ENCODE peak calls at places on chromosomes 13 and 19, in ten cellular contexts. G is fibroblast of lung; D is ovary; U is stomach; T is prostate gland; Z is GM23248; P is CD8-positive, alpha-beta T cell; I is MM.1S; V is Caco-2; F is tibial nerve. C is an unnamed sample. For H3K4me1, the result is how much of the 10 kb centered on the place peaks cover.

GRCh38 chr19:44808463-44809371 is at the start of gene BCAM:
- DNase-seq in Z (peak), V (peak), P (no peak), F (peak), T (peak), U (peak), G (peak), I (no peak), D (peak), C (no peak)

GRCh38 chr13:31395090-31395489 is 195.3 kb downstream of the B3GLCT start:
- DNase-seq in Z (no peak), V (no peak), I (no peak), F (no peak), D (no peak), T (no peak), U (no peak), P (no peak), G (no peak), C (no peak)

GRCh38 chr13:84032116-84032515 is 149.8 kb upstream of the SLITRK1 start:
- DNase-seq in G (no peak), V (no peak), P (no peak), I (no peak), Z (no peak), F (no peak), T (no peak), D (no peak), U (no peak), C (no peak)

GRCh38 chr19:35641515-35642151 is at the start of gene ETV2:
- DNase-seq in Z (peak), F (no peak), D (peak), U (peak), T (no peak), P (peak), I (no peak), G (peak), V (no peak), C (no peak)

GRCh38 chr13:99063952-99064351 is 86.1 kb upstream of the DOCK9 start:
- DNase-seq in G (peak), F (no peak), Z (peak), T (no peak), U (no peak), V (no peak), D (no peak), P (no peak), I (peak), C (no peak)

GRCh38 chr19:29724102-29724641 is 9.1 kb upstream of the C19orf12 start:
- DNase-seq in Z (peak), T (no peak), V (no peak), D (no peak), P (peak), U (no peak), F (no peak), G (peak), I (no peak), C (no peak)

GRCh38 chr19:51139299-51140018 is 2.6 kb upstream of the SIGLEC7 start:
- DNase-seq in I (no peak), F (no peak), Z (no peak), U (no peak), T (no peak), D (no peak), G (no peak), V (no peak), P (no peak), C (no peak)

GRCh38 chr19:18417250-18418033 is 1.8 kb upstream of the SSBP4 start:
- DNase-seq in I (no peak), D (peak), F (peak), U (no peak), V (peak), T (no peak), Z (peak), P (no peak), G (peak), C (no peak)

GRCh38 chr19:33177417-33177976 is 16.6 kb upstream of the LRP3 start:
- DNase-seq in Z (peak), T (peak), P (peak), D (no peak), V (peak), G (no peak), I (no peak), F (no peak), U (no peak), C (no peak)

GRCh38 chr13:64471916-64472315 is 2758.2 kb downstream of the PCDH9 start:
- DNase-seq in P (no peak), I (peak), Z (peak), G (peak), T (no peak), D (no peak), U (no peak), V (no peak), F (no peak), C (peak)

GRCh38 chr13:44231786-44232516 is 141.7 kb upstream of the SERP2 start:
- DNase-seq in T (peak), U (peak), D (peak), V (peak), Z (peak), P (no peak), G (peak), I (no peak), F (peak), C (peak)

GRCh38 chr13:44229371-44230030 is 144.1 kb upstream of the SERP2 start:
- DNase-seq in I (no peak), T (no peak), V (peak), U (no peak), Z (no peak), P (no peak), F (no peak), D (no peak), G (no peak), C (no peak)

GRCh38 chr13:44230071-44230470 is 143.6 kb upstream of the SERP2 start:
- DNase-seq in P (no peak), G (no peak), T (no peak), Z (no peak), D (no peak), U (no peak), F (no peak), V (peak), I (no peak), C (no peak)

GRCh38 chr13:44232729-44233128 is 140.9 kb upstream of the SERP2 start:
- DNase-seq in P (no peak), I (no peak), V (no peak), D (no peak), U (no peak), T (no peak), F (no peak), Z (no peak), G (no peak), C (no peak)

GRCh38 chr13:44230736-44231135 is 142.9 kb upstream of the SERP2 start:
- DNase-seq in I (no peak), T (no peak), P (no peak), U (no peak), Z (no peak), G (no peak), D (no peak), F (no peak), V (no peak), C (no peak)
- H3K4me1 ChIP-seq in I (under half), T (under half), P (under half), U (under half), Z (under half), G (under half), D (under half), F (under half), V (under half), C (under half)

GRCh38 chr19:46953955-46954501 is 65.6 kb upstream of the NPAS1 start:
- DNase-seq in I (peak), F (no peak), G (no peak), U (no peak), T (no peak), Z (no peak), P (no peak), D (no peak), V (no peak), C (no peak)

GRCh38 chr19:46954502-46955004 is 65.1 kb upstream of the NPAS1 start:
- DNase-seq in Z (no peak), V (no peak), P (no peak), F (no peak), U (no peak), G (no peak), T (no peak), D (no peak), I (peak), C (no peak)

GRCh38 chr19:46950526-46951235 is 69.0 kb upstream of the NPAS1 start:
- DNase-seq in D (no peak), T (no peak), Z (no peak), F (no peak), G (no peak), V (no peak), P (no peak), U (no peak), I (peak), C (no peak)

GRCh38 chr19:46951236-46951986 is 68.2 kb upstream of the NPAS1 start:
- DNase-seq in P (no peak), Z (peak), D (no peak), V (peak), F (no peak), I (no peak), U (no peak), T (peak), G (peak), C (peak)

GRCh38 chr19:46952874-46953273 is 66.8 kb upstream of the NPAS1 start:
- DNase-seq in I (no peak), G (no peak), T (no peak), U (no peak), F (no peak), Z (no peak), D (no peak), V (no peak), P (no peak), C (no peak)
- H3K4me1 ChIP-seq in I (under half), G (under half), T (under half), U (half or more), F (under half), Z (under half), D (under half), V (under half), P (under half), C (under half)

GRCh38 chr19:37304884-37305255 is 66.0 kb upstream of the ZNF527 start:
- DNase-seq in U (no peak), F (no peak), T (no peak), V (no peak), Z (no peak), D (no peak), G (no peak), I (no peak), P (no peak), C (no peak)
- H3K4me1 ChIP-seq in U (under half), F (under half), T (under half), V (under half), Z (under half), D (under half), G (under half), I (under half), P (under half), C (under half)

GRCh38 chr13:114116734-114117133 is 15.7 kb downstream of the RASA3 start:
- DNase-seq in T (no peak), V (peak), U (no peak), P (no peak), F (no peak), D (peak), G (no peak), Z (no peak), I (no peak), C (no peak)
- H3K4me1 ChIP-seq in T (under half), V (under half), U (under half), P (half or more), F (under half), D (under half), G (half or more), Z (under half), I (under half), C (under half)

GRCh38 chr13:85900521-85900920 is 101.3 kb upstream of the SLITRK6 start:
- DNase-seq in D (no peak), Z (no peak), I (no peak), F (no peak), T (no peak), V (no peak), G (no peak), U (no peak), P (no peak), C (no peak)
- H3K4me1 ChIP-seq in D (under half), Z (under half), I (under half), F (under half), T (under half), V (under half), G (under half), U (under half), P (under half), C (under half)

GRCh38 chr13:94759120-94759728 is 46.9 kb upstream of the SOX21 start:
- DNase-seq in U (no peak), V (no peak), D (no peak), G (no peak), T (no peak), I (no peak), Z (no peak), P (no peak), F (no peak), C (no peak)
- H3K4me1 ChIP-seq in U (under half), V (under half), D (under half), G (under half), T (under half), I (under half), Z (under half), P (under half), F (under half), C (under half)

DNA sequence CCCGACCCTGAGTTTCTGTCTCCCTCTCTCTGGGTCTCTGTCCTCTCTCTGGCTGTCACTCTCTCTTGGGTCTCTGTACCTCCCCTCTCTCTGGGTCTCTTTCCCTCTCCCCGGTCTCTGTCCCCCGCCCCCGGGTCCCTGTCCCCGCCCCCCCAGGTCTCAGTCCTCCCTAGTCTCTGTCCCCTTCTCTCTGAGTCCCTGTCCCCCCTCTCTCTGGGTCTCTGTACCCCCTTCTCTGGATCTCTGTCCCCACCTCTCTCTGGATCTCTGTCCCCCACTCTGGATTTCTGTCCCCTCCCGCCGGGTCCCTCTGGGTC is 2.3 kb upstream of the FTL start:
- DNase-seq in G (no peak), U (no peak), V (peak), I (no peak), P (no peak), D (no peak), T (no peak), Z (no peak), F (no peak), C (no peak)
- H3K4me1 ChIP-seq in G (under half), U (half or more), V (under half), I (under half), P (half or more), D (under half), T (under half), Z (under half), F (under half), C (under half)

C was measured in foreskin keratinocyte.